ENCODE peak calls at places on chromosomes 2 and 18, in four cellular contexts. One of them, this sample, is unnamed.

GRCh38 chr18:48158721-48159120 is 228.3 kb upstream of the SMAD2 start:
- DNase-seq in tibial nerve: no peak
- DNase-seq in heart left ventricle: no peak
- DNase-seq in transverse colon: no peak
- DNase-seq in this sample: no peak

GRCh38 chr18:74132201-74132600 is 15.4 kb downstream of the FBXO15 start:
- DNase-seq in tibial nerve: no peak
- DNase-seq in heart left ventricle: no peak
- DNase-seq in transverse colon: no peak
- DNase-seq in this sample: no peak

GRCh38 chr2:67600946-67601345 is 203.8 kb downstream of the ETAA1 start:
- DNase-seq in tibial nerve: no peak
- DNase-seq in heart left ventricle: no peak
- DNase-seq in transverse colon: no peak
- DNase-seq in this sample: no peak

GRCh38 chr2:236882931-236883330 is 202.8 kb upstream of the COPS8 start:
- DNase-seq in tibial nerve: no peak
- DNase-seq in heart left ventricle: no peak
- DNase-seq in transverse colon: no peak
- DNase-seq in this sample: no peak

GRCh38 chr2:103166406-103167324 is 404.8 kb downstream of the TMEM182 start:
- DNase-seq in tibial nerve: no peak
- DNase-seq in heart left ventricle: no peak
- DNase-seq in transverse colon: no peak
- DNase-seq in this sample: no peak

GRCh38 chr2:19818039-19818438 is 83.7 kb downstream of the TTC32 start:
- DNase-seq in tibial nerve: no peak
- DNase-seq in heart left ventricle: peak
- DNase-seq in transverse colon: no peak
- DNase-seq in this sample: no peak

GRCh38 chr2:102186676-102187190 is at the start of gene IL1RL2:
- DNase-seq in tibial nerve: no peak
- DNase-seq in heart left ventricle: no peak
- DNase-seq in transverse colon: peak
- DNase-seq in this sample: peak

GRCh38 chr2:241653210-241653750 is 15.8 kb downstream of the ATG4B start:
- DNase-seq in tibial nerve: no peak
- DNase-seq in heart left ventricle: no peak
- DNase-seq in transverse colon: no peak
- DNase-seq in this sample: no peak

GRCh38 chr2:134988994-134989605 is 58.1 kb downstream of the MAP3K19 start:
- DNase-seq in tibial nerve: no peak
- DNase-seq in heart left ventricle: no peak
- DNase-seq in transverse colon: no peak
- DNase-seq in this sample: no peak

GRCh38 chr2:98102878-98103277 is 15.9 kb downstream of the VWA3B start:
- DNase-seq in tibial nerve: no peak
- DNase-seq in heart left ventricle: no peak
- DNase-seq in transverse colon: no peak
- DNase-seq in this sample: no peak

GRCh38 chr2:88307817-88308216 is 137.7 kb downstream of the THNSL2 start:
- DNase-seq in tibial nerve: no peak
- DNase-seq in heart left ventricle: no peak
- DNase-seq in transverse colon: no peak
- DNase-seq in this sample: no peak

GRCh38 chr2:186687774-186688173 is 6.1 kb upstream of the FAM171B start:
- DNase-seq in tibial nerve: no peak
- DNase-seq in heart left ventricle: no peak
- DNase-seq in transverse colon: no peak
- DNase-seq in this sample: no peak

GRCh38 chr2:19796036-19796703 is 105.6 kb downstream of the TTC32 start:
- DNase-seq in tibial nerve: no peak
- DNase-seq in heart left ventricle: no peak
- DNase-seq in transverse colon: no peak
- DNase-seq in this sample: no peak

GRCh38 chr2:28373854-28374253 is 18.8 kb upstream of the FOSL2 start:
- DNase-seq in tibial nerve: no peak
- DNase-seq in heart left ventricle: no peak
- DNase-seq in transverse colon: no peak
- DNase-seq in this sample: no peak

GRCh38 chr18:34600118-34600517 is 110.0 kb upstream of the DTNA start:
- DNase-seq in tibial nerve: no peak
- DNase-seq in heart left ventricle: no peak
- DNase-seq in transverse colon: no peak
- DNase-seq in this sample: no peak

GRCh38 chr2:227822416-227823003 is 8.9 kb downstream of the CCL20 start:
- DNase-seq in tibial nerve: no peak
- DNase-seq in heart left ventricle: no peak
- DNase-seq in transverse colon: no peak
- DNase-seq in this sample: no peak

GRCh38 chr2:203656522-203657287 is 49.7 kb upstream of the CD28 start:
- DNase-seq in tibial nerve: peak
- DNase-seq in heart left ventricle: peak
- DNase-seq in transverse colon: peak
- DNase-seq in this sample: peak

GRCh38 chr2:69975853-69976462 is 14.5 kb upstream of the ASPRV1 start:
- DNase-seq in tibial nerve: no peak
- DNase-seq in heart left ventricle: peak
- DNase-seq in transverse colon: no peak
- DNase-seq in this sample: peak

GRCh38 chr2:226618875-226619605 is 180.6 kb downstream of the IRS1 start:
- DNase-seq in tibial nerve: no peak
- DNase-seq in heart left ventricle: no peak
- DNase-seq in transverse colon: no peak
- DNase-seq in this sample: no peak

GRCh38 chr2:88188741-88189140 is 18.6 kb downstream of the THNSL2 start:
- DNase-seq in tibial nerve: no peak
- DNase-seq in heart left ventricle: no peak
- DNase-seq in transverse colon: no peak
- DNase-seq in this sample: no peak

GRCh38 chr2:42808301-42808700 is 15.9 kb upstream of the HAAO start:
- DNase-seq in tibial nerve: no peak
- DNase-seq in heart left ventricle: no peak
- DNase-seq in transverse colon: no peak
- DNase-seq in this sample: no peak

GRCh38 chr2:151138507-151138906 is 123.2 kb downstream of the RBM43 start:
- DNase-seq in tibial nerve: no peak
- DNase-seq in heart left ventricle: no peak
- DNase-seq in transverse colon: no peak
- DNase-seq in this sample: no peak

GRCh38 chr2:60794271-60794863 is 38.3 kb downstream of the PAPOLG start:
- DNase-seq in tibial nerve: no peak
- DNase-seq in heart left ventricle: no peak
- DNase-seq in transverse colon: no peak
- DNase-seq in this sample: no peak

GRCh38 chr2:41194235-41194634 is 742.3 kb upstream of the SLC8A1 start:
- DNase-seq in tibial nerve: no peak
- DNase-seq in heart left ventricle: peak
- DNase-seq in transverse colon: no peak
- DNase-seq in this sample: no peak

GRCh38 chr2:174681983-174682577 is 82.2 kb downstream of the CHRNA1 start:
- DNase-seq in tibial nerve: no peak
- DNase-seq in heart left ventricle: peak
- DNase-seq in transverse colon: peak
- DNase-seq in this sample: peak

GRCh38 chr18:23972416-23972815 is 42.1 kb upstream of the TTC39C start:
- DNase-seq in tibial nerve: no peak
- DNase-seq in heart left ventricle: no peak
- DNase-seq in transverse colon: no peak
- DNase-seq in this sample: no peak

GRCh38 chr2:134381141-134381540 is 127.3 kb downstream of the MGAT5 start:
- DNase-seq in tibial nerve: no peak
- DNase-seq in heart left ventricle: no peak
- DNase-seq in transverse colon: no peak
- DNase-seq in this sample: no peak

GRCh38 chr2:220432645-220433044 is 805.2 kb downstream of the SLC4A3 start:
- DNase-seq in tibial nerve: no peak
- DNase-seq in heart left ventricle: no peak
- DNase-seq in transverse colon: no peak
- DNase-seq in this sample: no peak

DNA sequence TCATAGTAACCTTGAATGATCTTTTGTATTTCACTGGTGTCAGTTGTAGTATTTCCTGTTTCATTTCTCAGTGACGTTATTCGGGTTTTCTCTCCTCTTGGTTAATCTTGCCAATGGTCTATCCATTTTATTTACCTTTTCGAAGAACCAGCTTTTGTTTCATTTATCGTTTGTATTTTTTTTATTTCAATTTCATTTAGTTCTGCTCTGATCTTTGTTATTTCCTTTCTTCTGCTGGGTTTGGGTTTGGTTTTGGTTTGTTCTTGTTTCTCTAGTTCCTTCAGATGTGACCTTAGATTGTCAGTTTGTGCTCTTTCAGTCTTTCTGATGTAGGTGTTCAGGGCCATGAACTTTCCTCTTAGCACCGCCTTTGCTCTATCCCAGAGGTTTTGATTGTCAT is 36.7 kb downstream of the SP140 start:
- DNase-seq in tibial nerve: no peak
- DNase-seq in heart left ventricle: no peak
- DNase-seq in transverse colon: no peak
- DNase-seq in this sample: no peak
- TF ChIP-seq CTCF in tibial nerve: no peak
- TF ChIP-seq CTCF in heart left ventricle: no peak
- TF ChIP-seq CTCF in transverse colon: no peak
- TF ChIP-seq CTCF in this sample: no peak

DNA sequence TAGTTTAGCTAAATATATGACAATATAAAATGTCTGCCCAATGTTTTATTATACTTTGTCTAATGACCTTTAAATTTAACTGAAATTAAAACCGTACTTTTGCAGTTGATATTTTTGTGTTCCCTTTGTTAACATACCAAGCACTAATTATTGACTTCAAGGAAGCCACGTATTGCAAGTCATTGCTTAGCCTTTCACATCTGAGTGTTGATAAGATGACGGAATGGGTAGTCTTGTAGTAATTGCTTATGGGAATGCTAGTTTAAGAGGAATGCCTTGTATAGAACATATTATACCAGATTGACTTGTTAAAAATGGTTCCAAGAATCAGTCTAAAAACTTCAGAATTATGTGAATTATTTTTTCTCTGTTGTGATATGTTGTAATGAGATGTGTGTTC is 14.0 kb upstream of the ELAC1 start:
- DNase-seq in tibial nerve: no peak
- DNase-seq in heart left ventricle: no peak
- DNase-seq in transverse colon: no peak
- DNase-seq in this sample: no peak
- TF ChIP-seq CTCF in tibial nerve: no peak
- TF ChIP-seq CTCF in heart left ventricle: no peak
- TF ChIP-seq CTCF in transverse colon: no peak
- TF ChIP-seq CTCF in this sample: no peak

DNA sequence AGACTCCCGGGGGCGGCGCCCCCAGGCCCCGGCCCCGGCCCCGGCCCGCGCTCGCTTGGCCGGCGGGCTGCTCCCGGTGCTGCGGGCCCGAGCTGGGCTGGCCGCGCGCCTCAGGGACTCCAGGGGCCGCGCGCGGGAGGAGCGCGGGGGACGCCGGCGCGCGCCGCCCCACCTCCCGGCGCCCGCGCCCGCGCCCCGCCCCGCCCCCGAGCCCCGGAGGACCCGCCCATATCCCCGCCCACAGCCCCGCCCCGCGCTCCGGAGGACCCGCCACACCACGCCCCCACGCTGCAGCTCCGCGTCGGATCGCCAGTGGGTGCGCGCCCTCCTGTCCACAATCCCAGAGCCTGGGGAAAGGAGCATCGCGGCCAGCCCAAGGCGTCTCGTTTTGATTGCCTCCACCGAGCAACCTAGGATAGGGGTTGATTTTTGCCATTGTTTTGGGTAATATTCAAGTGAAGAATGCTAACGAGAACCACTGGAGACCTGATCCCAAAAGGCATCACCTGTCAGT is at the start of gene PARD6G:
- DNase-seq in tibial nerve: peak
- DNase-seq in heart left ventricle: peak
- DNase-seq in transverse colon: peak
- DNase-seq in this sample: peak
- TF ChIP-seq CTCF in tibial nerve: peak
- TF ChIP-seq CTCF in heart left ventricle: no peak
- TF ChIP-seq CTCF in transverse colon: no peak
- TF ChIP-seq CTCF in this sample: no peak

GRCh38 chr2:55781542-55781941 is 87.9 kb upstream of the PNPT1 start:
- DNase-seq in tibial nerve: no peak
- DNase-seq in heart left ventricle: no peak
- DNase-seq in transverse colon: no peak
- DNase-seq in this sample: no peak
- TF ChIP-seq CTCF in tibial nerve: no peak
- TF ChIP-seq CTCF in heart left ventricle: no peak
- TF ChIP-seq CTCF in transverse colon: no peak
- TF ChIP-seq CTCF in this sample: no peak

GRCh38 chr2:8065191-8065590 is 616.7 kb upstream of the ID2 start:
- DNase-seq in tibial nerve: no peak
- DNase-seq in heart left ventricle: no peak
- DNase-seq in transverse colon: no peak
- DNase-seq in this sample: no peak
- TF ChIP-seq CTCF in tibial nerve: no peak
- TF ChIP-seq CTCF in heart left ventricle: no peak
- TF ChIP-seq CTCF in transverse colon: no peak
- TF ChIP-seq CTCF in this sample: no peak

GRCh38 chr2:73922681-73923080 is 4.0 kb upstream of the DGUOK start:
- DNase-seq in tibial nerve: no peak
- DNase-seq in heart left ventricle: no peak
- DNase-seq in transverse colon: no peak
- DNase-seq in this sample: no peak

GRCh38 chr2:73921581-73921980 is 5.1 kb upstream of the DGUOK start:
- DNase-seq in tibial nerve: no peak
- DNase-seq in heart left ventricle: no peak
- DNase-seq in transverse colon: no peak
- DNase-seq in this sample: no peak

GRCh38 chr2:73918856-73919255 is 7.8 kb upstream of the DGUOK start:
- DNase-seq in tibial nerve: no peak
- DNase-seq in heart left ventricle: no peak
- DNase-seq in transverse colon: no peak
- DNase-seq in this sample: no peak

GRCh38 chr2:73919596-73920228 is 7.0 kb upstream of the DGUOK start:
- DNase-seq in tibial nerve: no peak
- DNase-seq in heart left ventricle: no peak
- DNase-seq in transverse colon: no peak
- DNase-seq in this sample: no peak

GRCh38 chr2:73920577-73921545 is 5.8 kb upstream of the DGUOK start:
- DNase-seq in tibial nerve: no peak
- DNase-seq in heart left ventricle: no peak
- DNase-seq in transverse colon: peak
- DNase-seq in this sample: peak
- TF ChIP-seq CTCF in tibial nerve: no peak
- TF ChIP-seq CTCF in heart left ventricle: no peak
- TF ChIP-seq CTCF in transverse colon: peak
- TF ChIP-seq CTCF in this sample: peak

GRCh38 chr18:13793819-13794218 is 30.1 kb upstream of the MC5R start:
- DNase-seq in tibial nerve: no peak
- DNase-seq in heart left ventricle: no peak
- DNase-seq in transverse colon: no peak
- DNase-seq in this sample: no peak
- TF ChIP-seq CTCF in tibial nerve: no peak
- TF ChIP-seq CTCF in heart left ventricle: no peak
- TF ChIP-seq CTCF in transverse colon: no peak
- TF ChIP-seq CTCF in this sample: no peak

GRCh38 chr2:109052922-109053321 is 63.9 kb upstream of the EDAR start:
- DNase-seq in tibial nerve: no peak
- DNase-seq in heart left ventricle: no peak
- DNase-seq in transverse colon: no peak
- DNase-seq in this sample: no peak
- TF ChIP-seq CTCF in tibial nerve: no peak
- TF ChIP-seq CTCF in heart left ventricle: no peak
- TF ChIP-seq CTCF in transverse colon: no peak
- TF ChIP-seq CTCF in this sample: no peak